ENCODE peak calls at places on chromosome 4, in nine cellular contexts. One of them, this sample, is unnamed.

GRCh38 chr4:610411-611261 is 14.7 kb upstream of the PDE6B start:
- DNase-seq in tibial nerve: no peak
- DNase-seq in activated naive CD4-positive, alpha-beta T cell: no peak
- DNase-seq in hippocampal formation: no peak
- DNase-seq in fibroblast of lung: peak
- DNase-seq in NCI-H446 treated with DMSO at 0.1 percent for 48 hours: no peak
- DNase-seq in effector memory CD8-positive, alpha-beta T cell: no peak
- DNase-seq in transverse colon: peak
- DNase-seq in activated naive CD8-positive, alpha-beta T cell treated with anti-CD3 and anti-CD28 coated beads for 36 hours: no peak
- DNase-seq in this sample: no peak

GRCh38 chr4:82708982-82709381 is 89.6 kb downstream of the SCD5 start:
- DNase-seq in hippocampal formation: no peak
- DNase-seq in transverse colon: no peak
- DNase-seq in effector memory CD8-positive, alpha-beta T cell: no peak
- DNase-seq in NCI-H446 treated with DMSO at 0.1 percent for 48 hours: no peak
- DNase-seq in tibial nerve: no peak
- DNase-seq in activated naive CD8-positive, alpha-beta T cell treated with anti-CD3 and anti-CD28 coated beads for 36 hours: no peak
- DNase-seq in fibroblast of lung: no peak
- DNase-seq in activated naive CD4-positive, alpha-beta T cell: no peak
- DNase-seq in this sample: no peak

GRCh38 chr4:118076958-118077766 is 42.9 kb downstream of the NDST3 start:
- DNase-seq in effector memory CD8-positive, alpha-beta T cell: no peak
- DNase-seq in fibroblast of lung: peak
- DNase-seq in activated naive CD8-positive, alpha-beta T cell treated with anti-CD3 and anti-CD28 coated beads for 36 hours: no peak
- DNase-seq in NCI-H446 treated with DMSO at 0.1 percent for 48 hours: no peak
- DNase-seq in hippocampal formation: no peak
- DNase-seq in transverse colon: peak
- DNase-seq in activated naive CD4-positive, alpha-beta T cell: no peak
- DNase-seq in tibial nerve: no peak
- DNase-seq in this sample: peak

GRCh38 chr4:85861064-85861767 is 386.3 kb downstream of the ARHGAP24 start:
- DNase-seq in tibial nerve: no peak
- DNase-seq in effector memory CD8-positive, alpha-beta T cell: no peak
- DNase-seq in fibroblast of lung: no peak
- DNase-seq in hippocampal formation: no peak
- DNase-seq in activated naive CD4-positive, alpha-beta T cell: no peak
- DNase-seq in NCI-H446 treated with DMSO at 0.1 percent for 48 hours: no peak
- DNase-seq in transverse colon: no peak
- DNase-seq in activated naive CD8-positive, alpha-beta T cell treated with anti-CD3 and anti-CD28 coated beads for 36 hours: no peak
- DNase-seq in this sample: no peak

GRCh38 chr4:53935780-53936179 is 128.6 kb downstream of the CHIC2 start:
- DNase-seq in hippocampal formation: no peak
- DNase-seq in activated naive CD4-positive, alpha-beta T cell: no peak
- DNase-seq in effector memory CD8-positive, alpha-beta T cell: no peak
- DNase-seq in activated naive CD8-positive, alpha-beta T cell treated with anti-CD3 and anti-CD28 coated beads for 36 hours: no peak
- DNase-seq in NCI-H446 treated with DMSO at 0.1 percent for 48 hours: no peak
- DNase-seq in tibial nerve: no peak
- DNase-seq in transverse colon: no peak
- DNase-seq in fibroblast of lung: peak
- DNase-seq in this sample: no peak

GRCh38 chr4:76546282-76547166 is 111.5 kb downstream of the SHROOM3 start:
- DNase-seq in transverse colon: peak
- DNase-seq in effector memory CD8-positive, alpha-beta T cell: no peak
- DNase-seq in NCI-H446 treated with DMSO at 0.1 percent for 48 hours: no peak
- DNase-seq in activated naive CD4-positive, alpha-beta T cell: no peak
- DNase-seq in tibial nerve: no peak
- DNase-seq in fibroblast of lung: peak
- DNase-seq in hippocampal formation: no peak
- DNase-seq in activated naive CD8-positive, alpha-beta T cell treated with anti-CD3 and anti-CD28 coated beads for 36 hours: no peak
- DNase-seq in this sample: no peak

GRCh38 chr4:85783483-85783882 is 308.5 kb downstream of the ARHGAP24 start:
- DNase-seq in tibial nerve: no peak
- DNase-seq in activated naive CD4-positive, alpha-beta T cell: no peak
- DNase-seq in hippocampal formation: no peak
- DNase-seq in NCI-H446 treated with DMSO at 0.1 percent for 48 hours: no peak
- DNase-seq in effector memory CD8-positive, alpha-beta T cell: no peak
- DNase-seq in fibroblast of lung: peak
- DNase-seq in activated naive CD8-positive, alpha-beta T cell treated with anti-CD3 and anti-CD28 coated beads for 36 hours: no peak
- DNase-seq in transverse colon: no peak
- DNase-seq in this sample: no peak

GRCh38 chr4:174256277-174256713 is 27.2 kb downstream of the FBXO8 start:
- DNase-seq in hippocampal formation: no peak
- DNase-seq in activated naive CD8-positive, alpha-beta T cell treated with anti-CD3 and anti-CD28 coated beads for 36 hours: no peak
- DNase-seq in activated naive CD4-positive, alpha-beta T cell: no peak
- DNase-seq in transverse colon: no peak
- DNase-seq in effector memory CD8-positive, alpha-beta T cell: no peak
- DNase-seq in NCI-H446 treated with DMSO at 0.1 percent for 48 hours: no peak
- DNase-seq in tibial nerve: no peak
- DNase-seq in fibroblast of lung: peak
- DNase-seq in this sample: no peak

GRCh38 chr4:140943887-140944515 is 187.8 kb upstream of the TBC1D9 start:
- DNase-seq in hippocampal formation: no peak
- DNase-seq in transverse colon: no peak
- DNase-seq in activated naive CD4-positive, alpha-beta T cell: no peak
- DNase-seq in effector memory CD8-positive, alpha-beta T cell: no peak
- DNase-seq in NCI-H446 treated with DMSO at 0.1 percent for 48 hours: no peak
- DNase-seq in fibroblast of lung: peak
- DNase-seq in tibial nerve: no peak
- DNase-seq in activated naive CD8-positive, alpha-beta T cell treated with anti-CD3 and anti-CD28 coated beads for 36 hours: no peak
- DNase-seq in this sample: no peak

GRCh38 chr4:40448875-40449274 is 113.7 kb downstream of the CHRNA9 start:
- DNase-seq in activated naive CD8-positive, alpha-beta T cell treated with anti-CD3 and anti-CD28 coated beads for 36 hours: no peak
- DNase-seq in transverse colon: peak
- DNase-seq in NCI-H446 treated with DMSO at 0.1 percent for 48 hours: no peak
- DNase-seq in hippocampal formation: no peak
- DNase-seq in fibroblast of lung: no peak
- DNase-seq in effector memory CD8-positive, alpha-beta T cell: no peak
- DNase-seq in activated naive CD4-positive, alpha-beta T cell: no peak
- DNase-seq in tibial nerve: no peak
- DNase-seq in this sample: no peak

GRCh38 chr4:102036619-102037376 is 246.3 kb downstream of the BANK1 start:
- DNase-seq in NCI-H446 treated with DMSO at 0.1 percent for 48 hours: peak
- DNase-seq in hippocampal formation: no peak
- DNase-seq in tibial nerve: no peak
- DNase-seq in effector memory CD8-positive, alpha-beta T cell: no peak
- DNase-seq in activated naive CD8-positive, alpha-beta T cell treated with anti-CD3 and anti-CD28 coated beads for 36 hours: no peak
- DNase-seq in activated naive CD4-positive, alpha-beta T cell: no peak
- DNase-seq in fibroblast of lung: peak
- DNase-seq in transverse colon: no peak
- DNase-seq in this sample: no peak

GRCh38 chr4:145936142-145937020 is 2.2 kb downstream of the ZNF827 start:
- DNase-seq in tibial nerve: peak
- DNase-seq in activated naive CD8-positive, alpha-beta T cell treated with anti-CD3 and anti-CD28 coated beads for 36 hours: peak
- DNase-seq in fibroblast of lung: peak
- DNase-seq in NCI-H446 treated with DMSO at 0.1 percent for 48 hours: peak
- DNase-seq in hippocampal formation: peak
- DNase-seq in activated naive CD4-positive, alpha-beta T cell: peak
- DNase-seq in effector memory CD8-positive, alpha-beta T cell: peak
- DNase-seq in transverse colon: peak
- DNase-seq in this sample: peak